ENCODE peak calls at places on chromosomes 2 and 18, in five cellular contexts. One of them, this sample, is unnamed.

GRCh38 chr18:75553021-75553420 is 125.5 kb upstream of the SMIM21 start:
- DNase-seq in NCI-H1092 treated with DMSO at 0.1 percent for 48 hours: no peak
- DNase-seq in T1000: no peak
- DNase-seq in activated T-cell treated with anti-CD3 and anti-CD28 coated beads, Interleukin-2, amount 50 U/mL, for 72 hours: no peak
- DNase-seq in ELR: no peak
- DNase-seq in this sample: no peak

GRCh38 chr2:158723921-158724802 is 71.0 kb upstream of the DAPL1 start:
- DNase-seq in activated T-cell treated with anti-CD3 and anti-CD28 coated beads, Interleukin-2, amount 50 U/mL, for 72 hours: no peak
- DNase-seq in ELR: peak
- DNase-seq in T1000: peak
- DNase-seq in NCI-H1092 treated with DMSO at 0.1 percent for 48 hours: no peak
- DNase-seq in this sample: peak

GRCh38 chr2:112138143-112139032 is at the start of gene FBLN7:
- DNase-seq in activated T-cell treated with anti-CD3 and anti-CD28 coated beads, Interleukin-2, amount 50 U/mL, for 72 hours: no peak
- DNase-seq in NCI-H1092 treated with DMSO at 0.1 percent for 48 hours: no peak
- DNase-seq in ELR: peak
- DNase-seq in T1000: peak
- DNase-seq in this sample: no peak

GRCh38 chr2:111941531-111941930 is 43.1 kb downstream of the MERTK start:
- DNase-seq in activated T-cell treated with anti-CD3 and anti-CD28 coated beads, Interleukin-2, amount 50 U/mL, for 72 hours: no peak
- DNase-seq in ELR: no peak
- DNase-seq in T1000: no peak
- DNase-seq in NCI-H1092 treated with DMSO at 0.1 percent for 48 hours: no peak
- DNase-seq in this sample: no peak

GRCh38 chr18:46055841-46056240 is 16.2 kb downstream of the PSTPIP2 start:
- DNase-seq in ELR: no peak
- DNase-seq in activated T-cell treated with anti-CD3 and anti-CD28 coated beads, Interleukin-2, amount 50 U/mL, for 72 hours: no peak
- DNase-seq in NCI-H1092 treated with DMSO at 0.1 percent for 48 hours: no peak
- DNase-seq in T1000: no peak
- DNase-seq in this sample: no peak

GRCh38 chr2:216692636-216693413 is 2.5 kb downstream of the IGFBP5 start:
- DNase-seq in ELR: peak
- DNase-seq in activated T-cell treated with anti-CD3 and anti-CD28 coated beads, Interleukin-2, amount 50 U/mL, for 72 hours: peak
- DNase-seq in T1000: no peak
- DNase-seq in NCI-H1092 treated with DMSO at 0.1 percent for 48 hours: peak
- DNase-seq in this sample: peak

GRCh38 chr2:113878743-113879142 is 11.1 kb upstream of the ACTR3 start:
- DNase-seq in ELR: no peak
- DNase-seq in T1000: no peak
- DNase-seq in NCI-H1092 treated with DMSO at 0.1 percent for 48 hours: no peak
- DNase-seq in activated T-cell treated with anti-CD3 and anti-CD28 coated beads, Interleukin-2, amount 50 U/mL, for 72 hours: no peak
- DNase-seq in this sample: no peak

GRCh38 chr2:151247432-151247831 is 14.2 kb downstream of the RBM43 start:
- DNase-seq in NCI-H1092 treated with DMSO at 0.1 percent for 48 hours: no peak
- DNase-seq in ELR: no peak
- DNase-seq in T1000: no peak
- DNase-seq in activated T-cell treated with anti-CD3 and anti-CD28 coated beads, Interleukin-2, amount 50 U/mL, for 72 hours: no peak
- DNase-seq in this sample: no peak

GRCh38 chr2:110858135-110858737 is 125.9 kb downstream of the ACOXL start:
- DNase-seq in T1000: no peak
- DNase-seq in ELR: no peak
- DNase-seq in activated T-cell treated with anti-CD3 and anti-CD28 coated beads, Interleukin-2, amount 50 U/mL, for 72 hours: peak
- DNase-seq in NCI-H1092 treated with DMSO at 0.1 percent for 48 hours: no peak
- DNase-seq in this sample: no peak

GRCh38 chr2:177553176-177553909 is 160.8 kb downstream of the AGPS start:
- DNase-seq in activated T-cell treated with anti-CD3 and anti-CD28 coated beads, Interleukin-2, amount 50 U/mL, for 72 hours: no peak
- DNase-seq in T1000: no peak
- DNase-seq in NCI-H1092 treated with DMSO at 0.1 percent for 48 hours: no peak
- DNase-seq in ELR: peak
- DNase-seq in this sample: no peak

GRCh38 chr2:235234711-235235110 is 259.1 kb upstream of the AGAP1 start:
- DNase-seq in T1000: no peak
- DNase-seq in NCI-H1092 treated with DMSO at 0.1 percent for 48 hours: no peak
- DNase-seq in activated T-cell treated with anti-CD3 and anti-CD28 coated beads, Interleukin-2, amount 50 U/mL, for 72 hours: no peak
- DNase-seq in ELR: no peak
- DNase-seq in this sample: no peak

GRCh38 chr18:80140455-80140985 is 31.5 kb downstream of the ADNP2 start:
- DNase-seq in ELR: no peak
- DNase-seq in activated T-cell treated with anti-CD3 and anti-CD28 coated beads, Interleukin-2, amount 50 U/mL, for 72 hours: no peak
- DNase-seq in T1000: no peak
- DNase-seq in NCI-H1092 treated with DMSO at 0.1 percent for 48 hours: no peak
- DNase-seq in this sample: no peak

GRCh38 chr2:27803046-27803445 is 31.5 kb downstream of the MRPL33 start:
- DNase-seq in NCI-H1092 treated with DMSO at 0.1 percent for 48 hours: no peak
- DNase-seq in activated T-cell treated with anti-CD3 and anti-CD28 coated beads, Interleukin-2, amount 50 U/mL, for 72 hours: no peak
- DNase-seq in ELR: no peak
- DNase-seq in T1000: no peak
- DNase-seq in this sample: no peak

GRCh38 chr2:217520361-217521010 is 482.3 kb downstream of the TNS1 start:
- DNase-seq in NCI-H1092 treated with DMSO at 0.1 percent for 48 hours: no peak
- DNase-seq in ELR: peak
- DNase-seq in T1000: no peak
- DNase-seq in activated T-cell treated with anti-CD3 and anti-CD28 coated beads, Interleukin-2, amount 50 U/mL, for 72 hours: no peak
- DNase-seq in this sample: no peak

GRCh38 chr2:227545990-227546389 is 52.7 kb upstream of the SCYGR2 start:
- DNase-seq in ELR: peak
- DNase-seq in activated T-cell treated with anti-CD3 and anti-CD28 coated beads, Interleukin-2, amount 50 U/mL, for 72 hours: peak
- DNase-seq in NCI-H1092 treated with DMSO at 0.1 percent for 48 hours: no peak
- DNase-seq in T1000: no peak
- DNase-seq in this sample: no peak

GRCh38 chr18:50297621-50298442 is 10.3 kb upstream of the CXXC1 start:
- DNase-seq in T1000: peak
- DNase-seq in activated T-cell treated with anti-CD3 and anti-CD28 coated beads, Interleukin-2, amount 50 U/mL, for 72 hours: peak
- DNase-seq in ELR: peak
- DNase-seq in NCI-H1092 treated with DMSO at 0.1 percent for 48 hours: peak
- DNase-seq in this sample: peak

GRCh38 chr2:104429978-104430740 is 423.8 kb upstream of the POU3F3 start:
- DNase-seq in ELR: no peak
- DNase-seq in activated T-cell treated with anti-CD3 and anti-CD28 coated beads, Interleukin-2, amount 50 U/mL, for 72 hours: no peak
- DNase-seq in T1000: no peak
- DNase-seq in NCI-H1092 treated with DMSO at 0.1 percent for 48 hours: peak
- DNase-seq in this sample: no peak

GRCh38 chr18:47036298-47036874 is 965 bp upstream of the ELOA2 start:
- DNase-seq in NCI-H1092 treated with DMSO at 0.1 percent for 48 hours: peak
- DNase-seq in activated T-cell treated with anti-CD3 and anti-CD28 coated beads, Interleukin-2, amount 50 U/mL, for 72 hours: no peak
- DNase-seq in ELR: peak
- DNase-seq in T1000: no peak
- DNase-seq in this sample: peak

GRCh38 chr2:96816836-96817702 is 1.0 kb downstream of the CNNM3 start:
- DNase-seq in T1000: no peak
- DNase-seq in activated T-cell treated with anti-CD3 and anti-CD28 coated beads, Interleukin-2, amount 50 U/mL, for 72 hours: peak
- DNase-seq in NCI-H1092 treated with DMSO at 0.1 percent for 48 hours: peak
- DNase-seq in ELR: peak
- DNase-seq in this sample: peak

GRCh38 chr2:125240870-125241269 is 1215.8 kb downstream of the CNTNAP5 start:
- DNase-seq in ELR: no peak
- DNase-seq in T1000: no peak
- DNase-seq in NCI-H1092 treated with DMSO at 0.1 percent for 48 hours: no peak
- DNase-seq in activated T-cell treated with anti-CD3 and anti-CD28 coated beads, Interleukin-2, amount 50 U/mL, for 72 hours: no peak
- DNase-seq in this sample: no peak

GRCh38 chr2:96129528-96130120 is 8.7 kb downstream of the ASTL start:
- DNase-seq in activated T-cell treated with anti-CD3 and anti-CD28 coated beads, Interleukin-2, amount 50 U/mL, for 72 hours: peak
- DNase-seq in ELR: no peak
- DNase-seq in T1000: no peak
- DNase-seq in NCI-H1092 treated with DMSO at 0.1 percent for 48 hours: no peak
- DNase-seq in this sample: no peak

GRCh38 chr2:120227111-120227991 is 4.2 kb upstream of the TMEM185B start:
- DNase-seq in ELR: no peak
- DNase-seq in T1000: no peak
- DNase-seq in activated T-cell treated with anti-CD3 and anti-CD28 coated beads, Interleukin-2, amount 50 U/mL, for 72 hours: peak
- DNase-seq in NCI-H1092 treated with DMSO at 0.1 percent for 48 hours: no peak
- DNase-seq in this sample: no peak

GRCh38 chr2:209772316-209772715 is 684 bp downstream of the UNC80 start:
- DNase-seq in T1000: no peak
- DNase-seq in NCI-H1092 treated with DMSO at 0.1 percent for 48 hours: peak
- DNase-seq in ELR: no peak
- DNase-seq in activated T-cell treated with anti-CD3 and anti-CD28 coated beads, Interleukin-2, amount 50 U/mL, for 72 hours: no peak
- DNase-seq in this sample: no peak

GRCh38 chr18:49123431-49123830 is 172.7 kb upstream of the SMAD7 start:
- DNase-seq in activated T-cell treated with anti-CD3 and anti-CD28 coated beads, Interleukin-2, amount 50 U/mL, for 72 hours: no peak
- DNase-seq in NCI-H1092 treated with DMSO at 0.1 percent for 48 hours: no peak
- DNase-seq in T1000: no peak
- DNase-seq in ELR: no peak
- DNase-seq in this sample: no peak

GRCh38 chr2:237161239-237161638 is 75.5 kb downstream of the COPS8 start:
- DNase-seq in activated T-cell treated with anti-CD3 and anti-CD28 coated beads, Interleukin-2, amount 50 U/mL, for 72 hours: no peak
- DNase-seq in ELR: no peak
- DNase-seq in NCI-H1092 treated with DMSO at 0.1 percent for 48 hours: no peak
- DNase-seq in T1000: no peak
- DNase-seq in this sample: no peak

GRCh38 chr2:166632616-166633015 is 138.6 kb upstream of the SCN7A start:
- DNase-seq in T1000: peak
- DNase-seq in activated T-cell treated with anti-CD3 and anti-CD28 coated beads, Interleukin-2, amount 50 U/mL, for 72 hours: no peak
- DNase-seq in ELR: peak
- DNase-seq in NCI-H1092 treated with DMSO at 0.1 percent for 48 hours: peak
- DNase-seq in this sample: no peak

GRCh38 chr18:39555511-39555910 is 1989.9 kb upstream of the CELF4 start:
- DNase-seq in NCI-H1092 treated with DMSO at 0.1 percent for 48 hours: no peak
- DNase-seq in T1000: no peak
- DNase-seq in activated T-cell treated with anti-CD3 and anti-CD28 coated beads, Interleukin-2, amount 50 U/mL, for 72 hours: no peak
- DNase-seq in ELR: no peak
- DNase-seq in this sample: no peak

GRCh38 chr2:240957656-240958365 is 40.6 kb upstream of the SNED1 start:
- DNase-seq in ELR: no peak
- DNase-seq in T1000: no peak
- DNase-seq in NCI-H1092 treated with DMSO at 0.1 percent for 48 hours: peak
- DNase-seq in activated T-cell treated with anti-CD3 and anti-CD28 coated beads, Interleukin-2, amount 50 U/mL, for 72 hours: no peak
- DNase-seq in this sample: no peak

GRCh38 chr2:147348886-147349285 is 495.9 kb upstream of the ACVR2A start:
- DNase-seq in T1000: no peak
- DNase-seq in NCI-H1092 treated with DMSO at 0.1 percent for 48 hours: no peak
- DNase-seq in ELR: no peak
- DNase-seq in activated T-cell treated with anti-CD3 and anti-CD28 coated beads, Interleukin-2, amount 50 U/mL, for 72 hours: no peak
- DNase-seq in this sample: no peak

GRCh38 chr2:66436546-66436945 is 1.6 kb downstream of the MEIS1 start:
- DNase-seq in activated T-cell treated with anti-CD3 and anti-CD28 coated beads, Interleukin-2, amount 50 U/mL, for 72 hours: no peak
- DNase-seq in T1000: no peak
- DNase-seq in NCI-H1092 treated with DMSO at 0.1 percent for 48 hours: no peak
- DNase-seq in ELR: peak
- DNase-seq in this sample: peak

GRCh38 chr2:182951948-182952663 is 85.7 kb upstream of the FRZB start:
- DNase-seq in activated T-cell treated with anti-CD3 and anti-CD28 coated beads, Interleukin-2, amount 50 U/mL, for 72 hours: peak
- DNase-seq in NCI-H1092 treated with DMSO at 0.1 percent for 48 hours: no peak
- DNase-seq in ELR: no peak
- DNase-seq in T1000: no peak
- DNase-seq in this sample: no peak

This sample was measured in HAP-1.